ENCODE peak calls at places on chromosomes 5 and 9, in ten cellular contexts. E is neural progenitor cell; B is AG04450; Q is IMR-90; W is left ventricle myocardium superior; N is activated CD8-positive, alpha-beta T cell treated with anti-CD3 and anti-CD28 coated beads for 36 hours; T is GM18507; U is activated naive CD4-positive, alpha-beta T cell treated with Interleukin-2 at 50 U/mL for 16 hours; D is nucleus accumbens; M is neuronal stem cell. F is an unnamed sample.

GRCh38 chr9:129166962-129167557 is 11.0 kb downstream of the IER5L start:
- DNase-seq in E (no peak), B (no peak), Q (peak; percentile 80), W (peak; percentile 73), N (peak; percentile 20), T (no peak), U (peak; percentile 6), D (peak; percentile 12), M (no peak), F (peak; percentile 11)

GRCh38 chr5:4905674-4906528 is 234.2 kb upstream of the ADAMTS16 start:
- DNase-seq in E (peak; percentile 24), B (no peak), Q (no peak), W (peak; percentile 77), N (no peak), T (no peak), U (no peak), D (no peak), M (no peak), F (no peak)

GRCh38 chr9:125025584-125025983 is 84.7 kb upstream of the GOLGA1 start:
- DNase-seq in E (no peak), B (no peak), Q (peak; percentile 4), W (no peak), N (no peak), T (no peak), U (no peak), D (no peak), M (no peak), F (no peak)

GRCh38 chr5:151924564-151925395 is at the start of gene GLRA1:
- DNase-seq in E (peak; percentile 93), B (peak; percentile 4), Q (peak; percentile 31), W (peak; percentile 78), N (peak; percentile 66), T (peak; percentile 15), U (peak; percentile 46), D (no peak), M (peak; percentile 83), F (peak; percentile 13)

GRCh38 chr9:106298997-106299396 is 564.0 kb upstream of the ZNF462 start:
- DNase-seq in E (no peak), B (no peak), Q (no peak), W (no peak), N (no peak), T (no peak), U (no peak), D (no peak), M (no peak), F (no peak)

GRCh38 chr5:4868140-4868735 is 271.9 kb upstream of the ADAMTS16 start:
- DNase-seq in E (peak; percentile 79), B (no peak), Q (no peak), W (peak; percentile 47), N (peak; percentile 65), T (peak; percentile 33), U (peak; percentile 19), D (peak; percentile 47), M (peak; percentile 52), F (no peak)

GRCh38 chr9:132391446-132391845 is 15.2 kb downstream of the TTF1 start:
- DNase-seq in E (no peak), B (no peak), Q (no peak), W (no peak), N (no peak), T (no peak), U (no peak), D (no peak), M (no peak), F (no peak)

GRCh38 chr5:16773990-16774389 is 157.2 kb upstream of the RETREG1 start:
- DNase-seq in E (peak; percentile 41), B (no peak), Q (peak; percentile 31), W (no peak), N (no peak), T (no peak), U (no peak), D (peak; percentile 19), M (no peak), F (no peak)

GRCh38 chr5:67059747-67060490 is 136.7 kb downstream of the CD180 start:
- DNase-seq in E (no peak), B (peak; percentile 61), Q (peak; percentile 89), W (no peak), N (no peak), T (no peak), U (no peak), D (no peak), M (no peak), F (no peak)

GRCh38 chr5:79560774-79561524 is 47.0 kb upstream of the HOMER1 start:
- DNase-seq in E (no peak), B (no peak), Q (peak; percentile 67), W (no peak), N (peak; percentile 69), T (peak; percentile 20), U (peak; percentile 8), D (no peak), M (no peak), F (no peak)